ENCODE peak calls at places on chromosomes 6 and 20, in ten cellular contexts. One of them, this sample, is unnamed.

GRCh38 chr6:54991761-54992330 is 145.3 kb downstream of the FAM83B start:
- DNase-seq in A549: no peak
- DNase-seq in tibial nerve: no peak
- DNase-seq in body of pancreas: no peak
- DNase-seq in sigmoid colon: no peak
- DNase-seq in transverse colon: no peak
- DNase-seq in heart left ventricle: no peak
- DNase-seq in IMR-90: no peak
- DNase-seq in esophagus squamous epithelium: no peak
- DNase-seq in K562: no peak
- DNase-seq in this sample: no peak

GRCh38 chr6:33132121-33132524 is 56.3 kb downstream of the HLA-DPB1 start:
- DNase-seq in A549: no peak
- DNase-seq in tibial nerve: no peak
- DNase-seq in body of pancreas: no peak
- DNase-seq in sigmoid colon: no peak
- DNase-seq in transverse colon: no peak
- DNase-seq in heart left ventricle: no peak
- DNase-seq in IMR-90: no peak
- DNase-seq in esophagus squamous epithelium: no peak
- DNase-seq in K562: no peak
- DNase-seq in this sample: no peak

GRCh38 chr6:133741375-133741861 is 147.5 kb upstream of the TCF21 start:
- DNase-seq in A549: peak; percentile 2
- DNase-seq in tibial nerve: peak; percentile 32
- DNase-seq in body of pancreas: no peak
- DNase-seq in sigmoid colon: no peak
- DNase-seq in transverse colon: no peak
- DNase-seq in heart left ventricle: no peak
- DNase-seq in IMR-90: peak; percentile 13
- DNase-seq in esophagus squamous epithelium: no peak
- DNase-seq in K562: peak; percentile 17
- DNase-seq in this sample: no peak

GRCh38 chr20:11221046-11221445 is 547.2 kb upstream of the JAG1 start:
- DNase-seq in A549: no peak
- DNase-seq in tibial nerve: no peak
- DNase-seq in body of pancreas: no peak
- DNase-seq in sigmoid colon: no peak
- DNase-seq in transverse colon: no peak
- DNase-seq in heart left ventricle: no peak
- DNase-seq in IMR-90: no peak
- DNase-seq in esophagus squamous epithelium: no peak
- DNase-seq in K562: no peak
- DNase-seq in this sample: no peak

GRCh38 chr6:111870054-111870750 is 3.0 kb downstream of the FYN start:
- DNase-seq in A549: no peak
- DNase-seq in tibial nerve: no peak
- DNase-seq in body of pancreas: no peak
- DNase-seq in sigmoid colon: no peak
- DNase-seq in transverse colon: no peak
- DNase-seq in heart left ventricle: no peak
- DNase-seq in IMR-90: no peak
- DNase-seq in esophagus squamous epithelium: no peak
- DNase-seq in K562: peak; percentile 55
- DNase-seq in this sample: no peak

GRCh38 chr20:33229843-33230242 is 6.0 kb upstream of the BPIFA1 start:
- DNase-seq in A549: no peak
- DNase-seq in tibial nerve: no peak
- DNase-seq in body of pancreas: no peak
- DNase-seq in sigmoid colon: no peak
- DNase-seq in transverse colon: no peak
- DNase-seq in heart left ventricle: no peak
- DNase-seq in IMR-90: no peak
- DNase-seq in esophagus squamous epithelium: no peak
- DNase-seq in K562: no peak
- DNase-seq in this sample: no peak

GRCh38 chr6:168025831-168026325 is 28.4 kb downstream of the KIF25 start:
- DNase-seq in A549: no peak
- DNase-seq in tibial nerve: no peak
- DNase-seq in body of pancreas: no peak
- DNase-seq in sigmoid colon: no peak
- DNase-seq in transverse colon: no peak
- DNase-seq in heart left ventricle: no peak
- DNase-seq in IMR-90: no peak
- DNase-seq in esophagus squamous epithelium: no peak
- DNase-seq in K562: no peak
- DNase-seq in this sample: peak; percentile 13

GRCh38 chr20:57662313-57663240 is 42.4 kb upstream of the ZBP1 start:
- DNase-seq in A549: no peak
- DNase-seq in tibial nerve: no peak
- DNase-seq in body of pancreas: peak; percentile 6
- DNase-seq in sigmoid colon: peak; percentile 63
- DNase-seq in transverse colon: peak; percentile 5
- DNase-seq in heart left ventricle: peak; percentile 20
- DNase-seq in IMR-90: no peak
- DNase-seq in esophagus squamous epithelium: no peak
- DNase-seq in K562: no peak
- DNase-seq in this sample: no peak

DNA sequence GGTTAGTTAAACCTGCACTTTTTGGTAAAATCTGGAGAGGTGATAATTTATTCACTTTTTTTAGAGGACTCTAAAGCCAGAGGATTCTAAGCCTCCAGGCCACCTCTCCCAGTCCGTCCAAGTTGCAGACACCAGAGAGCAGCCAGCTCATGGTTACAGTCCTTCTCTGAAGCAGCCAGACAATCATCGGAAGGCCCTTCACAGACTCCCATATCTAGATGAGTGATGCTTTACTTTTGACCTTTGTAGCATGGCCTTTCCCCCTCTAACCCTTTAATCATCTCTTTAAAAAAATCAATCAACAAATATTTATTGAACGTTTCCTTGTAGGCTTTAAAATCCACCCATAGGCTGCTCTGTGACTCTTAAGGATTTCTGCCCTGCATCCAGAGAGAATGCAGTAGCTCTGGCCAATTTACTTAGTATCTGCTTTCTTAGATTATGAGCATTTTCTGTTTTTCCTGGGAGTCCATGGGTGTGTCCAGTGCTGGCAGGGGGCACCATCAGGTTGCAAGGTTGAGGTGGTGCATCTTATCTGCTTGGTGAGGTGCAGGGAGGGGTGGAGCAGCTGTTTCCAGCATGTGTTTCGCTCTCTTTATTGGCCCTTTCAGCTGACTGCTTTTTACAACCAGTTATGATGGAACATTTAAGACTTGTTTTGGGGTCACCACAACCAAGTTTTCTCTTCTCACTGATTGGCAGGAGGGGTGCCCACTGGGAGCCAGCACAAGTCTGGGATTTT is 58.6 kb downstream of the JARID2 start:
- DNase-seq in A549: no peak
- DNase-seq in tibial nerve: no peak
- DNase-seq in body of pancreas: no peak
- DNase-seq in sigmoid colon: no peak
- DNase-seq in transverse colon: no peak
- DNase-seq in heart left ventricle: no peak
- DNase-seq in IMR-90: no peak
- DNase-seq in esophagus squamous epithelium: no peak
- DNase-seq in K562: peak; percentile 80
- DNase-seq in this sample: no peak
- H3K4me1 ChIP-seq in A549: peaks cover 26% of the 10 kb centered on the region
- H3K4me1 ChIP-seq in tibial nerve: peaks cover 41% of the 10 kb centered on the region
- H3K4me1 ChIP-seq in body of pancreas: peaks cover 24% of the 10 kb centered on the region
- H3K4me1 ChIP-seq in sigmoid colon: peaks cover 60% of the 10 kb centered on the region
- H3K4me1 ChIP-seq in transverse colon: peaks cover 26% of the 10 kb centered on the region
- H3K4me1 ChIP-seq in heart left ventricle: peaks cover 10% of the 10 kb centered on the region
- H3K4me1 ChIP-seq in IMR-90: peaks cover 26% of the 10 kb centered on the region
- H3K4me1 ChIP-seq in esophagus squamous epithelium: peaks cover 7% of the 10 kb centered on the region
- H3K4me1 ChIP-seq in K562: peaks cover 33% of the 10 kb centered on the region
- H3K4me1 ChIP-seq in this sample: peaks cover 18% of the 10 kb centered on the region

GRCh38 chr6:48744948-48745347 is 634.0 kb upstream of the PTCHD4 start:
- DNase-seq in A549: no peak
- DNase-seq in tibial nerve: no peak
- DNase-seq in body of pancreas: no peak
- DNase-seq in sigmoid colon: no peak
- DNase-seq in transverse colon: no peak
- DNase-seq in heart left ventricle: no peak
- DNase-seq in IMR-90: peak; percentile 61
- DNase-seq in esophagus squamous epithelium: no peak
- DNase-seq in K562: no peak
- DNase-seq in this sample: no peak
- TF ChIP-seq POLR2A in A549: no peak
- TF ChIP-seq POLR2A in tibial nerve: no peak
- TF ChIP-seq POLR2A in body of pancreas: no peak
- TF ChIP-seq POLR2A in sigmoid colon: no peak
- TF ChIP-seq POLR2A in transverse colon: no peak
- TF ChIP-seq POLR2A in heart left ventricle: no peak
- TF ChIP-seq POLR2A in IMR-90: no peak
- TF ChIP-seq POLR2A in esophagus squamous epithelium: no peak
- TF ChIP-seq POLR2A in K562: no peak
- TF ChIP-seq POLR2A in this sample: no peak

DNA sequence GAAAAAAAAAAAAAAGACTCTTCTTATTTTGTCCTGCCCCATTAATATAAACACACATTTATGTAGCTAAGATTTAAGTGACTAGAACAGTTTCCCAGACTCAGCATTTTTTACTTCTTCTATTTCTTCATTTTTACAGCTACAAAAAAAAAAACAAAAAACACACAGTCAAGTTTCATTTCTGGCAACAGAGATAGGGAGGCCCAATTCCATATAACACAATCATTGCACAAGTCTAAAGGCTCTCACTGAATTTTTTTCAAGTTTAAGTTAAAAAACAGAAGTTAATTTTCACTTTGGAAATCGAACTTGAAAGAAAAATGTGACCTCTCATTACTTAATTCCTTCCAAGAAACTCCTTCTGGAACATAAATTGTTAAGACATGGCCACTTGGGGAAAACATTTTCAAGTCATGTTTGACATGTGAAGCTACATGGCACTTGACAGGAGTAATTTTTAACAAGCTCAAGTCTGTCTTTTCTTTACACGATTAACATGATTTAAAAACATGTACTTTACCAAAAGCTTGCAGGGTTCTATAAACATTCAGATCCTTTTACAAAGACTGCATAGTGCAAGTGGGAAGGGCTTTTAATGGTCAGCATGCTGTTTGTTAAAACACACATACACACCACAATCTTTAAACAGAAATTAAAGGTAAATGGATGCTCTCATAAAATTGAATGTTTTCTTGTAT is 100.1 kb upstream of the CCDC28A start:
- DNase-seq in A549: no peak
- DNase-seq in tibial nerve: no peak
- DNase-seq in body of pancreas: no peak
- DNase-seq in sigmoid colon: no peak
- DNase-seq in transverse colon: no peak
- DNase-seq in heart left ventricle: no peak
- DNase-seq in IMR-90: no peak
- DNase-seq in esophagus squamous epithelium: no peak
- DNase-seq in K562: no peak
- DNase-seq in this sample: no peak
- H3K9me3 ChIP-seq in A549: no peaks in the 10 kb centered on the region
- H3K9me3 ChIP-seq in tibial nerve: no peaks in the 10 kb centered on the region
- H3K9me3 ChIP-seq in body of pancreas: no peaks in the 10 kb centered on the region
- H3K9me3 ChIP-seq in sigmoid colon: no peaks in the 10 kb centered on the region
- H3K9me3 ChIP-seq in transverse colon: no peaks in the 10 kb centered on the region
- H3K9me3 ChIP-seq in heart left ventricle: no peaks in the 10 kb centered on the region
- H3K9me3 ChIP-seq in IMR-90: no peaks in the 10 kb centered on the region
- H3K9me3 ChIP-seq in esophagus squamous epithelium: no peaks in the 10 kb centered on the region
- H3K9me3 ChIP-seq in K562: no peaks in the 10 kb centered on the region
- H3K9me3 ChIP-seq in this sample: no peaks in the 10 kb centered on the region

DNA sequence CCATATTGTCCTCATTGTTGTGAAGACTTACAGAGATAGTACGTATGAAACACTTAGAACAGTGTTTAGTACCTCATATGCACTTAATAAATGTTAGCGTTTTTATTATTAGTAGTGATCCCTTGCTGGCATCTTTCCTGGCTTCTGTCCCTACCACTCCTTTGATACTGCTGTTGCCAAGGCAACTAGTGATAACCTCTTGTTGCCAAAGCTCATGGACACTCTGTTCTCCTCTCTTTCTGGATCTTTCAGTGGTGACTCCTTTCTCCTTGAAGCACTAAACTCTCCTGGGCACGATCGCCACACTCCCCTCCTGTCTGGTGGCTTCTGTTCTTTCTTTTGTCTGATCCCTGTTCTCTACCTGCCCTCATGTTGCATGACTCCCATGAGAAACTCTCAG is 83.5 kb downstream of the FOXO3 start:
- DNase-seq in A549: no peak
- DNase-seq in tibial nerve: no peak
- DNase-seq in body of pancreas: peak; percentile 33
- DNase-seq in sigmoid colon: no peak
- DNase-seq in transverse colon: no peak
- DNase-seq in heart left ventricle: no peak
- DNase-seq in IMR-90: no peak
- DNase-seq in esophagus squamous epithelium: no peak
- DNase-seq in K562: no peak
- DNase-seq in this sample: no peak
- H3K4me1 ChIP-seq in A549: no peaks in the 10 kb centered on the region
- H3K4me1 ChIP-seq in tibial nerve: peaks cover 34% of the 10 kb centered on the region
- H3K4me1 ChIP-seq in body of pancreas: peaks cover 42% of the 10 kb centered on the region
- H3K4me1 ChIP-seq in sigmoid colon: peaks cover 44% of the 10 kb centered on the region
- H3K4me1 ChIP-seq in transverse colon: no peaks in the 10 kb centered on the region
- H3K4me1 ChIP-seq in heart left ventricle: peaks cover 28% of the 10 kb centered on the region
- H3K4me1 ChIP-seq in IMR-90: peaks cover 8% of the 10 kb centered on the region
- H3K4me1 ChIP-seq in esophagus squamous epithelium: peaks cover 3% of the 10 kb centered on the region
- H3K4me1 ChIP-seq in K562: no peaks in the 10 kb centered on the region
- H3K4me1 ChIP-seq in this sample: no peaks in the 10 kb centered on the region

This sample was measured in adrenal gland.